ENCODE peak calls at places on chromosomes 6 and 20, in seven cellular contexts. F, H, G, V, D, R and U are unnamed samples. For H3K4me1, the result is how much of the 10 kb centered on the place peaks cover.

GRCh38 chr20:14498809-14499208 is 161.4 kb upstream of the FLRT3 start:
- DNase-seq in F (no peak), G (no peak), H (no peak), R (no peak), V (no peak), D (no peak), U (no peak)

GRCh38 chr20:25139061-25139705 is 56.3 kb upstream of the ENTPD6 start:
- DNase-seq in V (no peak), G (no peak), R (peak), F (no peak), H (no peak), D (no peak), U (no peak)

GRCh38 chr6:144378437-144378836 is 93.3 kb downstream of the UTRN start:
- DNase-seq in V (no peak), D (no peak), F (no peak), G (no peak), R (no peak), H (no peak), U (no peak)

GRCh38 chr20:63316502-63316921 is 23.5 kb downstream of the COL20A1 start:
- DNase-seq in H (no peak), G (no peak), V (peak), R (no peak), F (no peak), D (no peak), U (no peak)

GRCh38 chr6:99821164-99821563 is 172.9 kb downstream of the MCHR2 start:
- DNase-seq in V (no peak), F (no peak), G (no peak), H (no peak), D (no peak), R (no peak), U (no peak)

GRCh38 chr20:41178904-41179432 is 41.6 kb downstream of the PLCG1 start:
- DNase-seq in H (no peak), D (no peak), F (peak), V (no peak), G (peak), R (no peak), U (no peak)

GRCh38 chr6:125009578-125009977 is 47.3 kb downstream of the RNF217 start:
- DNase-seq in R (no peak), F (no peak), G (no peak), H (no peak), D (no peak), V (no peak), U (no peak)

GRCh38 chr20:39588148-39588757 is 626.1 kb downstream of the DHX35 start:
- DNase-seq in V (no peak), D (no peak), R (no peak), H (no peak), G (no peak), F (no peak), U (no peak)

GRCh38 chr6:113343940-113344339 is 513.2 kb upstream of the MARCKS start:
- DNase-seq in R (no peak), V (no peak), F (no peak), D (no peak), G (no peak), H (no peak), U (no peak)

DNA sequence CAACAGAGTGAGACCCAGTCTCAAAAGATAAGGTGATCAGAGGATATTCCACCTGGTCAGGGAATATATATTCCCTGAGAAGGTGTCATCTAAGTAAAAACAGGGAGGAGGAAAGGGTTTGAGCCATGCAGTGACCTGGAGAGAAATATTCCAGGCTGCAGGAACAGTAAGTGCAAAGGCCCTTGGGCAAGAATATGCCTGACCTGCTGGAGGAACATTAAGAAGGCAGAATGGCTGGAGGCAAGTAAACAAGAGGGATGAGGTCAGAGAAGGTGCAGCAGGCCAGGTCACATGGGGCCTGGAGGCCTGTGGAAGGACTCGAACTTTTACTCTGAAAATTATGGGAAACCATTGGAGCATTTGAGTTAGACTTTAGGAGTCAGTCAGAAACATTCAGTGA is 6.7 kb downstream of the DEF6 start:
- DNase-seq in R (no peak), D (no peak), F (no peak), G (no peak), H (no peak), V (no peak), U (no peak)
- H3K4me3 ChIP-seq in R (no peak), D (no peak), F (no peak), G (no peak), H (no peak), V (no peak), U (no peak)

DNA sequence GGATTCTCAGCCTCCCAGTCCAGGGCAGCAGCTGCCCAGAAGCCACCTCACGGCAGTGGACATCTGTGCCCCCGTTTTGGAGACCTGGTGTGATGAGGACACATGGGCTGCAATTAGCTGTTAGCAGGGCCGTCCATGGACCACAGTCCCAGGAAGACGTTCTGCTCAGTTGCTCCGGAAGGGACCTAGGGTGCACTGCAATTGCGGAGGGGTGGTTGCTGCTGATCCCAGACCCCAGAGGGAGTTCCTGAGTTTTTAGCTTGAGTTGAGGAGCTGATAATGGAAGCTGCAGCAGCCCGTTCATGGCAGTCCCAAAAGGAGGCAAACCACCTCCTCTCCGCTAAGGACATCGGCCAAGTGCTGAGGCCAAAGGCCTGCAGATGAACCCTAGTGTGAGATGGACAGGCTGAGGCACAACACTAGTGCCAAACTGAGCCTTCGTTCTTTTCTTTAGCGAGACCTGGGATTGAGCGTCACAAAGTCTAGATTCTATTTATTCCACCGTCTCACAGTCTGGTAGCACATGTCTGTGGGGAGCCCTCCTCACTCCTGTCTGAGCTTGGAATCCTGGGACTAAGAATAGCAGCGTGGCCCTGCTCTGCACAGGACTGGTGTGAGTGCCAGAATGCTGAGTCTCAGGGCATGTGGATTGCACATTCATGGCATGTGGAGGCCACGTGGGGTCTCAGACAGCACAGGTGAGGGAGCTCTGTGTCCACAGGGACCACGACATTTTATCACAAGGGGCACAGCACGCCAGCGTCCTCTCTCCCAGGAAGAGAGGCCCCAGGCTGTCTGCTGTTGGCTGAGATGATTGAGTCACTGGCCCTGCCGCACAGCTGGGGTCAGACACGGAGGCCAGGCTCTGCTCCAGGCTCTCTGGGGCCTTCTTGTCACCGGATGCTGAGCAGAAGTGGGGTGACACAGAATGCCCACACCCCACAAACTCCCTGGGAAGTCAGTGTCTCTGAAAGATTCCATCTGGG is 113.4 kb downstream of the PSMB1 start:
- DNase-seq in H (no peak), F (no peak), V (no peak), G (no peak), D (no peak), R (no peak), U (no peak)
- H3K27ac ChIP-seq in H (no peak), F (no peak), V (no peak), G (no peak), D (no peak), R (no peak), U (no peak)

GRCh38 chr6:25564953-25565352 is 87.1 kb upstream of the SCGN start:
- DNase-seq in H (no peak), V (no peak), F (no peak), G (no peak), D (no peak), R (no peak), U (no peak)

GRCh38 chr6:25555188-25555587 is 96.8 kb upstream of the SCGN start:
- DNase-seq in D (no peak), F (no peak), R (no peak), G (no peak), H (no peak), V (no peak), U (no peak)

GRCh38 chr6:25558155-25558817 is 93.7 kb upstream of the SCGN start:
- DNase-seq in R (no peak), H (no peak), F (no peak), D (no peak), G (no peak), V (no peak), U (no peak)

GRCh38 chr6:25556516-25556915 is 95.5 kb upstream of the SCGN start:
- DNase-seq in V (peak), F (peak), G (peak), R (peak), D (peak), H (peak), U (peak)

GRCh38 chr6:25560851-25561250 is 91.2 kb upstream of the SCGN start:
- DNase-seq in F (no peak), H (no peak), G (no peak), V (no peak), R (no peak), D (no peak), U (no peak)
- H3K4me1 ChIP-seq in F (under half), H (under half), G (under half), V (under half), R (under half), D (under half), U (under half)

DNA sequence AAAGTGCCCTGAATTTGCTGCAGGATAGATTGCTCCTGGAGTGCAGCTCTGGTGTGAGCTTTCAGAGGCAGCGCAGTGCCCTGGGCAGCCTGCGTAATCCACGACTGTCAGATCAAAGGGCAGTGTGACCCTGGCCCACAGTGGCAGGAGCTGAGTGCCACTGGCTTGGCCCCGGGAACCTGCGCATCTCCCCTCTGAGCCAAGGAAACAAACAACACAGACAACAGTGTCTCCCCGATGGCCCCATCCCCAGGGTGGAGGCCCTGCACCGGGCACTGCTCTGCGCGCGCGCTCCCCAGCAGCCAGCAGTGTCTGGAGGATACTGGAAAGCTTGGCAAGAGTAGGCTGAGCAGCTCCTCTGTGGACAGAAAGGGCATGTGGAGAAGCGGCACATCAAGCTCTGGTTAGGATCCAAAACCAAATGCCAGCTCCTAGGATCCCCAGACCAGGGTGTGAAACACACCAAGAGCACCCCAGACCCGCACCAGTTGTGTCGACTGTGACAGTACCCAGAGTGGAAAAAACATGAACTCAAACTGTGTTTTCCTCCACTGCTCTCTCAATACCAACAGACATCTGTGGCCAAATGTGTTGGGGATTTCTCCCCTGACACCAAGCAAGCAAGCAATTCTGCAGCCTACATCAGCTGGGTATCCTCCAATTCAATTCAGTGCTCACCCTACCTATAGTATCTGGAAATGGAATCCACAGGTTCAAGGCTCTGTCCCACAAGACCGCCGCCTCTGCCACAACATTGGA is 26.7 kb downstream of the RBCK1 start:
- DNase-seq in R (no peak), F (no peak), G (no peak), V (no peak), D (no peak), H (no peak), U (no peak)
- H3K4me3 ChIP-seq in R (no peak), F (no peak), G (no peak), V (no peak), D (no peak), H (no peak), U (no peak)

GRCh38 chr20:32793059-32793458 is 26.7 kb upstream of the MAPRE1 start:
- DNase-seq in V (no peak), D (no peak), F (no peak), H (no peak), G (no peak), R (no peak), U (no peak)

GRCh38 chr20:32792316-32792715 is 27.4 kb upstream of the MAPRE1 start:
- DNase-seq in H (no peak), G (no peak), F (peak), V (no peak), D (peak), R (no peak), U (peak)

GRCh38 chr20:32798046-32798985 is 21.4 kb upstream of the MAPRE1 start:
- DNase-seq in F (no peak), V (no peak), H (no peak), G (no peak), D (no peak), R (no peak), U (no peak)

GRCh38 chr20:32796383-32797159 is 23.2 kb upstream of the MAPRE1 start:
- DNase-seq in F (no peak), V (no peak), H (no peak), D (no peak), R (no peak), G (no peak), U (peak)

GRCh38 chr20:32797160-32797468 is 22.6 kb upstream of the MAPRE1 start:
- DNase-seq in F (no peak), H (no peak), G (no peak), D (no peak), R (no peak), V (no peak), U (no peak)
- H3K27ac ChIP-seq in F (no peak), H (no peak), G (no peak), D (no peak), R (no peak), V (no peak), U (peak)

GRCh38 chr6:5674141-5674540 is 332.6 kb downstream of the NRN1 start:
- DNase-seq in F (no peak), R (no peak), D (no peak), H (no peak), V (no peak), G (no peak), U (no peak)

GRCh38 chr6:5673016-5673415 is 333.7 kb downstream of the NRN1 start:
- DNase-seq in R (no peak), V (no peak), H (no peak), D (no peak), G (no peak), F (no peak), U (no peak)

GRCh38 chr6:5671604-5672559 is 334.8 kb downstream of the NRN1 start:
- DNase-seq in F (no peak), R (peak), D (no peak), G (no peak), V (no peak), H (no peak), U (no peak)

GRCh38 chr6:5671162-5671561 is 335.6 kb downstream of the NRN1 start:
- DNase-seq in D (peak), R (no peak), F (no peak), V (no peak), H (no peak), G (no peak), U (peak)

DNA sequence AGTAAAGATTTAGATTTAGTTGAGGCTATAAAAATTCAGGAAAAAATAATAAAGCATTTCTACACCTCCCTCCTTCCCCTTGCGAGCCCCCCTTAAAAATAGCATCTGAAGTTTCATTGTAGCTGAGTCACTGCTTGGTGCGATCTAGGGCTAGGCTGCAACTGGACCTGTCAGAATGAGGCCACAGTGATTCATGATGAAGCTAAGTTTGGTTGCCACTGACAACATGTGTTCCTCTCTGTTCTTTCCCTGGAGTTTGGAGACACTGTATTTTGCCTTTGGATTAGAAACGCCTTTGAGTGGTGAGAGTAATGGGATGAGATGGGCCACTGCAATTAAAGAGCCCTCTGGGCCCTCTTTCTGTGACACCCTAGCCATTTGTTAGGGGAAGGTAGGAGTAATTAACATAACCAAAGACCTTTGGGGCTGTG is 334.1 kb downstream of the NRN1 start:
- DNase-seq in H (no peak), R (peak), G (no peak), V (no peak), F (no peak), D (peak), U (no peak)
- H3K4me1 ChIP-seq in H (under half), R (under half), G (under half), V (under half), F (under half), D (under half), U (under half)

GRCh38 chr6:157120523-157121232 is 202.6 kb downstream of the TMEM242 start:
- DNase-seq in F (no peak), G (no peak), V (no peak), R (no peak), H (no peak), D (no peak), U (no peak)
- H3K4me3 ChIP-seq in F (no peak), G (no peak), V (no peak), R (no peak), H (no peak), D (no peak), U (no peak)

GRCh38 chr6:25084508-25084833 is 148.7 kb upstream of the RIPOR2 start:
- DNase-seq in H (no peak), R (no peak), F (no peak), V (no peak), D (no peak), G (no peak), U (no peak)
- H3K27ac ChIP-seq in H (no peak), R (no peak), F (no peak), V (no peak), D (no peak), G (no peak), U (no peak)

DNA sequence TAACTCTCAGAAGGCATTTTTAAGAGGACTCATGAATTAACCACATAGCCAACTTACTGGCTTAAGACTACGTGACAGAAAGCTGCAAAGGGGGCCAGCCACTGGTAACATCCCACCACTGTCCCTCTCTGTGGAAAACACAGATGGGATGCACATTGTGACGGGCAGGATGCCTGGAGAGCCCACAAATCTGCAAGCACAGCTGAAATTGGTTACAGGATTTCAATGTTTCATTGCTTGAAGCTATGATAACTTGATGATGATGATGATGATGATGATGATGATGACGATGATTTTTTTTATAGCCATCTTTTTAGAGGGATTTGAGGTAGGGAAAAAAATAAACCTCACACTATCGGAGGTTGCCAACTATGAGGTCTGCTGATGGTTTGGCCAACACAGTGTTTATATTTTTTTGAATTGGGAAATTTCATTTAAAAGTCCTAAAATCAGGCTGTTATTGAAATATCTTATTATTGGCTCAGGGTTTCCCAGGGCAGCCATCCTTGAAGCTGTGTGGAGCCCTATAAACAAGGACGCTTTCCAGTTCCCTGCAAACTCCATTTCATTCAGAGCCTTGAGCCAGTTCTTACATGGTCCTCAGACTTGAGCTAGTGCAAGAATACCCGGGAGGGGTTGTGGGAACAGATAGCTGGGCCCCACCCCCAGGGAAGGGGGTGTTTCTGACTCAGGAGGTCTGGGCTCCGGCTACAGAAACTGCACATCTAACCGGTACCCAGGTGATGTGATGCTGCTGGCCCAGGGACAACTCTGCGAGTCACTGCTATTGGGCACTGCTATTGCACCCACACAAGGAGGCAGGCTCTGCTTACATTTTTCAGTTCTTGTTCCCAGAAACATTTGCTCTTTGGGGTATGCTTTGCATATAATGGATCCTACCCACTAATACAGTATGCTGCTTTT is 27.1 kb downstream of the BCAS1 start:
- DNase-seq in G (no peak), D (peak), F (no peak), R (no peak), H (no peak), V (no peak), U (no peak)
- H3K4me1 ChIP-seq in G (under half), D (under half), F (under half), R (under half), H (under half), V (under half), U (under half)

DNA sequence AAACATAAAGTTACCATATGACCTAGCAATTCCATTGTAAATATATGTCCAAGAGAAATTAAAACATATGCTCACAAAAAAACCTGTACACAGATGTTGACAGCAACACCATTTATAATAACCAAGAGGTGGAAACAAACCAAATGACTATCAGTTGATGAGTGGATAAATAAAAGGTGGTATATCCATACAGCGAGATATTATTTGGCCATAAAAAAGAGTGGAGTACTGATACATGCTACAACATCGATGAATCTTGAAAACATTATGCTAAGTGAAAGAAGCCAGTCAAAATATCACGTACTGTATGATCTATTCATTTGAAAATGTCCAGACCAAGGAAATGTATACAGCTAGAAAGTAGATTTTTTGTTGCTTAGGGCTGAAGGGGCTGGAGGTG is 2.9 kb downstream of the CAP2 start:
- DNase-seq in F (no peak), H (no peak), V (no peak), D (no peak), G (no peak), R (no peak), U (no peak)
- H3K4me3 ChIP-seq in F (no peak), H (no peak), V (no peak), D (no peak), G (no peak), R (no peak), U (no peak)